ENCODE peak calls at places on chromosomes 3 and 15, in six cellular contexts. X is CD4-positive, CD25-positive, alpha-beta regulatory T cell; Q is MM.1S; G is heart right ventricle; Z is HCT116; E is stomach. B is an unnamed sample. For H3K4me1, the result is how much of the 10 kb centered on the place peaks cover.

GRCh38 chr15:91881551-91882297 is 28.2 kb downstream of the SLCO3A1 start:
- DNase-seq in X (no peak), Q (no peak), G (no peak), Z (no peak), E (no peak), B (no peak)

GRCh38 chr3:122942937-122943827 is 84.4 kb downstream of the SEMA5B start:
- DNase-seq in X (no peak), Q (peak), G (peak), Z (peak), E (peak), B (peak)

GRCh38 chr3:150410311-150411105 is 2.4 kb downstream of the TSC22D2 start:
- DNase-seq in X (peak), Q (peak), G (peak), Z (no peak), E (peak), B (peak)

GRCh38 chr15:99090011-99090699 is 14.7 kb upstream of the SYNM start:
- DNase-seq in X (no peak), Q (peak), G (no peak), Z (no peak), E (no peak), B (no peak)

GRCh38 chr3:4776980-4777581 is 202.2 kb upstream of the BHLHE40 start:
- DNase-seq in X (no peak), Q (no peak), G (no peak), Z (no peak), E (no peak), B (peak)

GRCh38 chr3:196168808-196169391 is 42.3 kb downstream of the ZDHHC19 start:
- DNase-seq in X (no peak), Q (no peak), G (peak), Z (no peak), E (peak), B (no peak)

GRCh38 chr3:157572559-157573270 is 69.5 kb upstream of the VEPH1 start:
- DNase-seq in X (no peak), Q (peak), G (peak), Z (peak), E (no peak), B (peak)

GRCh38 chr3:116037954-116038911 is 407.1 kb downstream of the LSAMP start:
- DNase-seq in X (no peak), Q (peak), G (no peak), Z (no peak), E (no peak), B (no peak)

GRCh38 chr3:188531210-188531609 is 377.3 kb downstream of the LPP start:
- DNase-seq in X (no peak), Q (no peak), G (no peak), Z (no peak), E (no peak), B (no peak)

GRCh38 chr15:39451121-39451698 is 129.7 kb upstream of the THBS1 start:
- DNase-seq in X (no peak), Q (no peak), G (no peak), Z (no peak), E (no peak), B (peak)

GRCh38 chr15:86106306-86106705 is 26.6 kb downstream of the AGBL1 start:
- DNase-seq in X (no peak), Q (no peak), G (no peak), Z (no peak), E (no peak), B (no peak)

GRCh38 chr3:11522953-11523792 is 120.5 kb downstream of the VGLL4 start:
- DNase-seq in X (no peak), Q (no peak), G (no peak), Z (no peak), E (no peak), B (no peak)

GRCh38 chr3:143974877-143975238 is 3.2 kb downstream of the DIPK2A start:
- DNase-seq in X (no peak), Q (no peak), G (no peak), Z (no peak), E (no peak), B (no peak)

GRCh38 chr3:177196473-177197040 is 725 bp downstream of the TBL1XR1 start:
- DNase-seq in X (peak), Q (peak), G (peak), Z (no peak), E (peak), B (no peak)

GRCh38 chr3:46576899-46577298 is 10.8 kb upstream of the LRRC2 start:
- DNase-seq in X (no peak), Q (no peak), G (no peak), Z (no peak), E (no peak), B (no peak)

GRCh38 chr3:22691407-22691806 is 511.7 kb upstream of the UBE2E2 start:
- DNase-seq in X (no peak), Q (no peak), G (no peak), Z (no peak), E (no peak), B (no peak)

GRCh38 chr3:31929826-31930502 is 51.1 kb downstream of the OSBPL10 start:
- DNase-seq in X (no peak), Q (no peak), G (no peak), Z (no peak), E (no peak), B (no peak)

GRCh38 chr3:182028081-182028480 is 316.4 kb downstream of the SOX2 start:
- DNase-seq in X (no peak), Q (no peak), G (no peak), Z (no peak), E (no peak), B (no peak)

GRCh38 chr3:178434206-178434805 is 101.9 kb upstream of the KCNMB2 start:
- DNase-seq in X (no peak), Q (peak), G (no peak), Z (no peak), E (no peak), B (no peak)

GRCh38 chr15:31459011-31459748 is 132.5 kb downstream of the KLF13 start:
- DNase-seq in X (no peak), Q (peak), G (no peak), Z (no peak), E (peak), B (no peak)

GRCh38 chr3:112814256-112814655 is 32.4 kb downstream of the CD200R1L start:
- DNase-seq in X (no peak), Q (peak), G (no peak), Z (peak), E (no peak), B (no peak)

GRCh38 chr15:35243758-35244157 is 158.7 kb upstream of the NANOGP8 start:
- DNase-seq in X (no peak), Q (no peak), G (no peak), Z (no peak), E (no peak), B (no peak)

GRCh38 chr3:188262913-188263683 is 109.1 kb downstream of the LPP start:
- DNase-seq in X (no peak), Q (no peak), G (peak), Z (no peak), E (no peak), B (no peak)

GRCh38 chr15:72155021-72155621 is 36.9 kb downstream of the SENP8 start:
- DNase-seq in X (no peak), Q (no peak), G (peak), Z (no peak), E (peak), B (peak)

GRCh38 chr3:129607391-129608068 is 1.1 kb upstream of the PLXND1 start:
- DNase-seq in X (no peak), Q (no peak), G (no peak), Z (no peak), E (no peak), B (no peak)

GRCh38 chr3:49813497-49814174 is at the start of gene UBA7:
- DNase-seq in X (no peak), Q (peak), G (peak), Z (no peak), E (peak), B (peak)

GRCh38 chr15:67823371-67824156 is 1.7 kb upstream of the SKOR1 start:
- DNase-seq in X (no peak), Q (no peak), G (no peak), Z (no peak), E (no peak), B (no peak)

GRCh38 chr15:67820992-67821783 is 4.1 kb upstream of the SKOR1 start:
- DNase-seq in X (no peak), Q (no peak), G (peak), Z (no peak), E (peak), B (no peak)

GRCh38 chr15:67822537-67823370 is 2.6 kb upstream of the SKOR1 start:
- DNase-seq in X (no peak), Q (no peak), G (no peak), Z (no peak), E (no peak), B (no peak)

GRCh38 chr15:67820147-67820991 is 4.9 kb upstream of the SKOR1 start:
- DNase-seq in X (no peak), Q (no peak), G (no peak), Z (no peak), E (no peak), B (no peak)

GRCh38 chr15:67821784-67822451 is 3.4 kb upstream of the SKOR1 start:
- DNase-seq in X (no peak), Q (no peak), G (no peak), Z (no peak), E (no peak), B (no peak)
- H3K4me1 ChIP-seq in X (under half), Q (under half), G (under half), Z (under half), E (under half), B (under half)

DNA sequence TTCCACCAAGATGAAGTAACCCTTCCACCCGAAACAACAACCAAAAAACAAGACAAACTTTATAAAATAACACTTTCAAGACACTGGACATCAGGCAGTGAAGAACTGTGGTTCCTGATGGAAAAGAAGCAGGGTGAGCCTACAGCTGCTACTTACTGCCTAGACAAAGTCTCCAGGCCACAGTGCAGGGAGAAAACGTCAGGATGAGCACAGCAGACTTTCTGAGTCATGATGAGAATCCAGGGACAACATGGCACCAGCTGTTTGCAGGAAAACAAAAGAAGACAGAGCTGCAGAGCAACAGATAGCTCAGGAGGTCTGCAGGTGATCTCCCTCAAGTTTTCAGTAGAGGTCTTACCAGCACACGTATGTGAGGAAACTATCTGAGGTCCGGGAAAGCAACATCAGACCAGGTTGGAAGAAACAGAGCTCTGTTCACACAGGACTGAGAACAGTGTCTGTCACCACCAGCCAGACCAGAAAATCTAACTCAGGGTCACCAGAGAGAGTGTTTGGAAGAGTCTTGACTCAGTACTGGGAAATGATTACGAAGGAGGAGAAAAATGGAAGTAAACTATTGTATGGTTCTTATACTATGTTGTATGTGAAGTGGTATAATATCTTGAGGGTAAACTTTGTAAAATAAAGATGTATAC is 108.9 kb downstream of the ANO10 start:
- DNase-seq in X (no peak), Q (no peak), G (no peak), Z (no peak), E (no peak), B (no peak)
- H3K4me1 ChIP-seq in X (under half), Q (under half), G (under half), Z (under half), E (under half), B (under half)

DNA sequence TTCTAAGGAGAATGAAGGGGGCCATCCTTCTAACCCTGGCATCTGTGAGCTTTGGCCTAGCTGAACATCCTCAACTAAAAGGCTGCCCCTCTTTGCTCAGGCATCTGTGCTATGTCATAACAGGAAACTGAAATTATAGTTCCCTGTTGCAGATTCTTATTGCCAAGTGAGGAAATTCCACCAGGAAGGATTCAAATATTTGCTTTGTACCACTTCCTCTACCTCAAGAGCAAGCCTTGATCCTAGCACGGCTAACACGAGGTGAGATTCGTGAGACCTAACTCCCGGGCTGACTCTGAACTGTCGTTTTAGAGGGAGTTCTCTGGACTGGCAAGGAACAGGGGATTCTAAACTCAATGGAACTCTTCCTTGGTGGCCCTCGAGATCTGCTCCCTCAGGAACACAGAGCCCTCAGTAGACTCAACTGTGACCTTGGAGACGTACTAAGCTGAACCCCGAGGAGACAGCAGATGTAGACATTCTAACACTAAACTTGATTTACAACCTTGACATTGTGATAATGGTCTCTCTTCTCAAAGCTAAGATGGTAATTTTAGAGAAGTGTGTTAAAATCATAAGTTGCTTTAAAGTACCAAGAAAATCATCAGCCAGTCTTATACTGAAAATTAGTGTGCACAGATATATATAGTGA is 4.2 kb downstream of the SPG21 start:
- DNase-seq in X (no peak), Q (no peak), G (no peak), Z (no peak), E (peak), B (no peak)
- H3K4me1 ChIP-seq in X (under half), Q (under half), G (under half), Z (under half), E (under half), B (under half)

DNA sequence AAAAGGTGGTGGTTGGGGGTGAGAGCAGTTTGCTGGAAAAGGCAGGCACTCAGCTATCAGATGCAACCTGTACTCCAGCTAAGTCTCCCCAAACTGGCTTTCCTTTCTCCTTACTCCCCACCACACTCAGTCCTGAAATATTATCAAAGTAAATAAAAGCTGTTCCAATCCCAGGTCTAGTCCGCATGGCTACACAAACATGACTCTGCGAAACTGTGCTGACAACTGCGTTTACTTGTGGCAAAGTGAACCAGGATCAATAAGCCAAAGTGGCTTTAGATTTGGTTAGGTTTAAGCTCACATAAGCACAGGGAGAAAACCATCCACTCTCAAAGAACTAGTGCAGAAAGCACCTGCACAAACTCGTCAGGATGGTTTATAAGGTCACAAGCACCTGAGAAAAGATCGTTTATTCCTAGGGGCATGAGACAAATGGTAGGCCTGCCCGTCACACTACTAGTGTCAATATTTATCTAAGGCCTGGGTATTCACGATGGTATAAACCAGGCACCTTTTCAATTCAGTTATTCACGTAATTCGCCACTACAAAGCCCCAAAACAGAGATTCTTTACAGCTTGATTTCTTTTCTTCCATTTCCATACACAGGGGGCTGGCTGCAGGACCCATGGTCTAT is 25.3 kb downstream of the LRIG1 start:
- DNase-seq in X (no peak), Q (no peak), G (no peak), Z (no peak), E (no peak), B (peak)
- H3K4me1 ChIP-seq in X (half or more), Q (under half), G (under half), Z (under half), E (half or more), B (under half)